ENCODE peak calls at places on chromosomes 13 and 19, in seven cellular contexts. One of them, this sample, is unnamed.

GRCh38 chr13:110813646-110814624 is 100.4 kb downstream of the ING1 start:
- DNase-seq in left ventricle myocardium inferior: no peak
- DNase-seq in endothelial cell: no peak
- DNase-seq in T47D: no peak
- DNase-seq in fibroblast of gingiva: no peak
- DNase-seq in kidney glomerular epithelial cell: no peak
- DNase-seq in WERI-Rb-1: peak
- DNase-seq in this sample: peak

GRCh38 chr19:2491130-2491801 is 15.3 kb downstream of the GADD45B start:
- DNase-seq in fibroblast of gingiva: peak
- DNase-seq in left ventricle myocardium inferior: no peak
- DNase-seq in endothelial cell: no peak
- DNase-seq in WERI-Rb-1: no peak
- DNase-seq in T47D: no peak
- DNase-seq in kidney glomerular epithelial cell: peak
- DNase-seq in this sample: peak

GRCh38 chr13:96090240-96091101 is 564 bp downstream of the HS6ST3 start:
- DNase-seq in left ventricle myocardium inferior: peak
- DNase-seq in kidney glomerular epithelial cell: no peak
- DNase-seq in fibroblast of gingiva: peak
- DNase-seq in endothelial cell: peak
- DNase-seq in T47D: peak
- DNase-seq in WERI-Rb-1: peak
- DNase-seq in this sample: no peak

GRCh38 chr19:40282209-40282580 is 3.0 kb downstream of the AKT2 start:
- DNase-seq in WERI-Rb-1: no peak
- DNase-seq in kidney glomerular epithelial cell: no peak
- DNase-seq in fibroblast of gingiva: no peak
- DNase-seq in endothelial cell: no peak
- DNase-seq in left ventricle myocardium inferior: no peak
- DNase-seq in T47D: no peak
- DNase-seq in this sample: no peak

GRCh38 chr13:22758245-22758644 is 422.5 kb upstream of the SGCG start:
- DNase-seq in kidney glomerular epithelial cell: no peak
- DNase-seq in fibroblast of gingiva: no peak
- DNase-seq in T47D: no peak
- DNase-seq in WERI-Rb-1: no peak
- DNase-seq in left ventricle myocardium inferior: no peak
- DNase-seq in endothelial cell: no peak
- DNase-seq in this sample: no peak

GRCh38 chr13:42873081-42873480 is 91.7 kb downstream of the FAM216B start:
- DNase-seq in left ventricle myocardium inferior: no peak
- DNase-seq in WERI-Rb-1: no peak
- DNase-seq in fibroblast of gingiva: no peak
- DNase-seq in T47D: no peak
- DNase-seq in kidney glomerular epithelial cell: no peak
- DNase-seq in endothelial cell: no peak
- DNase-seq in this sample: no peak

GRCh38 chr19:27774827-27775226 is 1438.1 kb downstream of the UQCRFS1 start:
- DNase-seq in left ventricle myocardium inferior: no peak
- DNase-seq in T47D: no peak
- DNase-seq in WERI-Rb-1: peak
- DNase-seq in endothelial cell: no peak
- DNase-seq in kidney glomerular epithelial cell: no peak
- DNase-seq in fibroblast of gingiva: no peak
- DNase-seq in this sample: no peak

GRCh38 chr13:110630566-110631119 is 15.3 kb downstream of the NAXD start:
- DNase-seq in endothelial cell: no peak
- DNase-seq in left ventricle myocardium inferior: no peak
- DNase-seq in kidney glomerular epithelial cell: no peak
- DNase-seq in T47D: no peak
- DNase-seq in WERI-Rb-1: no peak
- DNase-seq in fibroblast of gingiva: no peak
- DNase-seq in this sample: no peak

GRCh38 chr13:37277435-37278144 is 172.1 kb upstream of the CSNK1A1L start:
- DNase-seq in endothelial cell: no peak
- DNase-seq in left ventricle myocardium inferior: no peak
- DNase-seq in kidney glomerular epithelial cell: no peak
- DNase-seq in fibroblast of gingiva: no peak
- DNase-seq in T47D: no peak
- DNase-seq in WERI-Rb-1: no peak
- DNase-seq in this sample: no peak

GRCh38 chr13:33582121-33582520 is 235.8 kb upstream of the RFC3 start:
- DNase-seq in endothelial cell: no peak
- DNase-seq in left ventricle myocardium inferior: no peak
- DNase-seq in WERI-Rb-1: no peak
- DNase-seq in T47D: no peak
- DNase-seq in kidney glomerular epithelial cell: no peak
- DNase-seq in fibroblast of gingiva: peak
- DNase-seq in this sample: no peak

GRCh38 chr19:33432408-33433170 is 59.1 kb downstream of the CEBPG start:
- DNase-seq in fibroblast of gingiva: no peak
- DNase-seq in left ventricle myocardium inferior: no peak
- DNase-seq in kidney glomerular epithelial cell: no peak
- DNase-seq in endothelial cell: no peak
- DNase-seq in T47D: no peak
- DNase-seq in WERI-Rb-1: no peak
- DNase-seq in this sample: no peak

GRCh38 chr19:18665771-18666202 is 17.7 kb upstream of the CRTC1 start:
- DNase-seq in left ventricle myocardium inferior: no peak
- DNase-seq in fibroblast of gingiva: no peak
- DNase-seq in WERI-Rb-1: no peak
- DNase-seq in T47D: no peak
- DNase-seq in kidney glomerular epithelial cell: no peak
- DNase-seq in endothelial cell: no peak
- DNase-seq in this sample: no peak

GRCh38 chr13:112727581-112727980 is 37.7 kb downstream of the ATP11A start:
- DNase-seq in T47D: no peak
- DNase-seq in left ventricle myocardium inferior: no peak
- DNase-seq in kidney glomerular epithelial cell: no peak
- DNase-seq in WERI-Rb-1: no peak
- DNase-seq in endothelial cell: no peak
- DNase-seq in fibroblast of gingiva: no peak
- DNase-seq in this sample: no peak

GRCh38 chr13:112140366-112140765 is 73.4 kb downstream of the SOX1 start:
- DNase-seq in kidney glomerular epithelial cell: no peak
- DNase-seq in left ventricle myocardium inferior: no peak
- DNase-seq in T47D: no peak
- DNase-seq in endothelial cell: no peak
- DNase-seq in fibroblast of gingiva: no peak
- DNase-seq in WERI-Rb-1: peak
- DNase-seq in this sample: no peak

GRCh38 chr13:24168980-24169379 is 8.5 kb downstream of the SPATA13 start:
- DNase-seq in kidney glomerular epithelial cell: no peak
- DNase-seq in WERI-Rb-1: no peak
- DNase-seq in endothelial cell: no peak
- DNase-seq in left ventricle myocardium inferior: no peak
- DNase-seq in T47D: no peak
- DNase-seq in fibroblast of gingiva: peak
- DNase-seq in this sample: no peak

GRCh38 chr19:51439021-51439465 is 19.2 kb downstream of the SIGLEC8 start:
- DNase-seq in T47D: no peak
- DNase-seq in WERI-Rb-1: peak
- DNase-seq in fibroblast of gingiva: no peak
- DNase-seq in endothelial cell: no peak
- DNase-seq in left ventricle myocardium inferior: no peak
- DNase-seq in kidney glomerular epithelial cell: no peak
- DNase-seq in this sample: no peak

GRCh38 chr13:110455941-110456340 is 105.6 kb downstream of the RAB20 start:
- DNase-seq in T47D: peak
- DNase-seq in WERI-Rb-1: peak
- DNase-seq in fibroblast of gingiva: peak
- DNase-seq in endothelial cell: peak
- DNase-seq in left ventricle myocardium inferior: peak
- DNase-seq in kidney glomerular epithelial cell: peak
- DNase-seq in this sample: peak

GRCh38 chr19:8610041-8610927 is at the start of gene ADAMTS10:
- DNase-seq in kidney glomerular epithelial cell: peak
- DNase-seq in T47D: no peak
- DNase-seq in left ventricle myocardium inferior: peak
- DNase-seq in endothelial cell: peak
- DNase-seq in fibroblast of gingiva: peak
- DNase-seq in WERI-Rb-1: peak
- DNase-seq in this sample: no peak

GRCh38 chr19:35935911-35936737 is at the start of gene LRFN3:
- DNase-seq in endothelial cell: peak
- DNase-seq in T47D: peak
- DNase-seq in fibroblast of gingiva: peak
- DNase-seq in left ventricle myocardium inferior: peak
- DNase-seq in kidney glomerular epithelial cell: peak
- DNase-seq in WERI-Rb-1: peak
- DNase-seq in this sample: peak

GRCh38 chr19:47595937-47596336 is 13.0 kb upstream of the BICRA start:
- DNase-seq in WERI-Rb-1: no peak
- DNase-seq in left ventricle myocardium inferior: no peak
- DNase-seq in kidney glomerular epithelial cell: no peak
- DNase-seq in fibroblast of gingiva: no peak
- DNase-seq in endothelial cell: no peak
- DNase-seq in T47D: no peak
- DNase-seq in this sample: no peak

GRCh38 chr19:4295972-4296771 is 6.0 kb downstream of the TMIGD2 start:
- DNase-seq in left ventricle myocardium inferior: no peak
- DNase-seq in T47D: no peak
- DNase-seq in fibroblast of gingiva: no peak
- DNase-seq in WERI-Rb-1: no peak
- DNase-seq in endothelial cell: no peak
- DNase-seq in kidney glomerular epithelial cell: no peak
- DNase-seq in this sample: no peak

GRCh38 chr19:29928831-29929230 is 13.2 kb upstream of the URI1 start:
- DNase-seq in kidney glomerular epithelial cell: no peak
- DNase-seq in WERI-Rb-1: no peak
- DNase-seq in T47D: no peak
- DNase-seq in left ventricle myocardium inferior: no peak
- DNase-seq in fibroblast of gingiva: no peak
- DNase-seq in endothelial cell: no peak
- DNase-seq in this sample: no peak

GRCh38 chr19:12766051-12766521 is 9.3 kb downstream of the HOOK2 start:
- DNase-seq in T47D: no peak
- DNase-seq in kidney glomerular epithelial cell: peak
- DNase-seq in left ventricle myocardium inferior: peak
- DNase-seq in fibroblast of gingiva: peak
- DNase-seq in endothelial cell: peak
- DNase-seq in WERI-Rb-1: peak
- DNase-seq in this sample: peak

GRCh38 chr13:36310417-36311108 is 12.9 kb upstream of the CCDC169 start:
- DNase-seq in T47D: no peak
- DNase-seq in WERI-Rb-1: no peak
- DNase-seq in kidney glomerular epithelial cell: no peak
- DNase-seq in left ventricle myocardium inferior: no peak
- DNase-seq in endothelial cell: no peak
- DNase-seq in fibroblast of gingiva: no peak
- DNase-seq in this sample: no peak

GRCh38 chr13:113814435-113814821 is 49.4 kb downstream of the GAS6 start:
- DNase-seq in fibroblast of gingiva: no peak
- DNase-seq in WERI-Rb-1: no peak
- DNase-seq in left ventricle myocardium inferior: no peak
- DNase-seq in T47D: no peak
- DNase-seq in endothelial cell: no peak
- DNase-seq in kidney glomerular epithelial cell: no peak
- DNase-seq in this sample: no peak